ENCODE peak calls at places on chromosomes 6 and 20, in seven cellular contexts. G, U, Y, P, A, O and T are unnamed samples.

GRCh38 chr6:36800223-36801095 is 38.8 kb downstream of the CPNE5 start:
- DNase-seq in G (no peak), U (no peak), Y (no peak), P (no peak), A (no peak), O (no peak), T (no peak)

GRCh38 chr6:127367023-127367375 is 23.6 kb upstream of the ECHDC1 start:
- DNase-seq in G (no peak), U (no peak), Y (no peak), P (peak; percentile 26), A (no peak), O (no peak), T (no peak)

GRCh38 chr20:38692436-38693411 is 31.6 kb upstream of the SLC32A1 start:
- DNase-seq in G (peak; percentile 58), U (peak; percentile 26), Y (no peak), P (peak; percentile 76), A (peak; percentile 19), O (no peak), T (peak; percentile 5)

GRCh38 chr6:106103728-106104109 is 17.6 kb downstream of the PRDM1 start:
- DNase-seq in G (peak; percentile 47), U (peak; percentile 37), Y (no peak), P (no peak), A (peak; percentile 38), O (no peak), T (no peak)

GRCh38 chr6:142874676-142875075 is 70.3 kb downstream of the HIVEP2 start:
- DNase-seq in G (no peak), U (no peak), Y (no peak), P (no peak), A (no peak), O (no peak), T (no peak)

GRCh38 chr6:139325003-139325600 is 33.3 kb upstream of the TXLNB start:
- DNase-seq in G (no peak), U (no peak), Y (no peak), P (no peak), A (no peak), O (no peak), T (no peak)

GRCh38 chr6:69631552-69632346 is 165.1 kb downstream of the LMBRD1 start:
- DNase-seq in G (no peak), U (no peak), Y (no peak), P (no peak), A (peak; percentile 31), O (no peak), T (no peak)

GRCh38 chr6:160945516-160946177 is 45.9 kb upstream of the MAP3K4 start:
- DNase-seq in G (no peak), U (no peak), Y (no peak), P (no peak), A (no peak), O (no peak), T (no peak)

GRCh38 chr20:37347891-37348642 is 2.1 kb downstream of the SRC start:
- DNase-seq in G (peak; percentile 22), U (no peak), Y (no peak), P (no peak), A (no peak), O (no peak), T (no peak)

GRCh38 chr20:59994697-59995122 is 36.5 kb downstream of the CDH26 start:
- DNase-seq in G (no peak), U (no peak), Y (no peak), P (peak; percentile 2), A (no peak), O (no peak), T (peak; percentile 89)

GRCh38 chr20:51195419-51195901 is 172.6 kb upstream of the KCNG1 start:
- DNase-seq in G (peak; percentile 3), U (no peak), Y (no peak), P (no peak), A (no peak), O (no peak), T (no peak)

GRCh38 chr6:136956590-136957573 is 34.8 kb downstream of the SLC35D3 start:
- DNase-seq in G (no peak), U (no peak), Y (no peak), P (no peak), A (no peak), O (no peak), T (no peak)

GRCh38 chr6:130681028-130681427 is 146.2 kb upstream of the SMLR1 start:
- DNase-seq in G (no peak), U (no peak), Y (no peak), P (peak; percentile 87), A (no peak), O (no peak), T (no peak)

GRCh38 chr6:40852667-40853383 is 186.2 kb downstream of the UNC5CL start:
- DNase-seq in G (peak; percentile 19), U (no peak), Y (no peak), P (no peak), A (no peak), O (no peak), T (no peak)

GRCh38 chr6:153312633-153313032 is 181.6 kb upstream of the RGS17 start:
- DNase-seq in G (peak; percentile 12), U (no peak), Y (no peak), P (peak; percentile 22), A (peak; percentile 1), O (no peak), T (peak; percentile 79)

GRCh38 chr6:151043944-151044343 is 178.4 kb downstream of the MTHFD1L start:
- DNase-seq in G (no peak), U (no peak), Y (no peak), P (no peak), A (no peak), O (no peak), T (no peak)

GRCh38 chr20:51660741-51661608 is 107.2 kb downstream of the ATP9A start:
- DNase-seq in G (peak; percentile 6), U (no peak), Y (no peak), P (peak; percentile 93), A (no peak), O (no peak), T (no peak)

GRCh38 chr6:168359794-168360193 is 40.2 kb upstream of the DACT2 start:
- DNase-seq in G (no peak), U (no peak), Y (no peak), P (no peak), A (no peak), O (no peak), T (peak; percentile 2)

GRCh38 chr6:100808638-100809275 is 72.4 kb downstream of the ASCC3 start:
- DNase-seq in G (no peak), U (no peak), Y (no peak), P (peak; percentile 39), A (no peak), O (no peak), T (no peak)